ENCODE peak calls at places on chromosome X, in six cellular contexts. N is left lung, Q is prostate gland, D is brain microvascular endothelial cell, O is hepatocyte, A is dorsolateral prefrontal cortex. P is an unnamed sample.

GRCh38 chrX:118740276-118740889 is 13.0 kb downstream of the IL13RA1 start:
- DNase-seq in O (no peak), N (no peak), A (no peak), Q (no peak), D (no peak), P (no peak)

GRCh38 chrX:20487227-20487626 is 220.5 kb upstream of the RPS6KA3 start:
- DNase-seq in Q (no peak), O (no peak), D (peak; percentile 24), A (no peak), N (no peak), P (peak; percentile 7)

GRCh38 chrX:56745019-56745418 is 16.0 kb downstream of the NBDY start:
- DNase-seq in O (no peak), D (peak; percentile 60), Q (no peak), N (no peak), A (no peak), P (peak; percentile 65)

GRCh38 chrX:48957477-48957826 is at the start of gene OTUD5:
- DNase-seq in A (peak; percentile 78), D (no peak), N (peak; percentile 84), O (peak; percentile 66), Q (no peak), P (no peak)

GRCh38 chrX:136754641-136755040 is 26.1 kb downstream of the ARHGEF6 start:
- DNase-seq in A (peak; percentile 44), N (no peak), O (no peak), Q (peak; percentile 3), D (no peak), P (peak; percentile 72)

GRCh38 chrX:102745513-102746133 is 25.1 kb downstream of the GPRASP3 start:
- DNase-seq in N (peak; percentile 52), D (no peak), Q (no peak), A (peak; percentile 43), O (peak; percentile 44), P (peak; percentile 6)

GRCh38 chrX:56733459-56734046 is 4.5 kb downstream of the NBDY start:
- DNase-seq in D (peak; percentile 54), A (no peak), O (peak; percentile 73), Q (peak; percentile 36), N (no peak), P (peak; percentile 37)

GRCh38 chrX:49039598-49040375 is 3.4 kb downstream of the TFE3 start:
- DNase-seq in A (no peak), D (peak; percentile 81), O (peak; percentile 93), N (peak; percentile 80), Q (peak; percentile 59), P (peak; percentile 95)

GRCh38 chrX:36844857-36845256 is 163.3 kb upstream of the FAM47C start:
- DNase-seq in A (no peak), O (no peak), D (no peak), Q (no peak), N (no peak), P (no peak)

GRCh38 chrX:33336783-33337182 is 125.4 kb upstream of the DMD start:
- DNase-seq in N (no peak), D (peak; percentile 11), A (no peak), O (peak; percentile 58), Q (peak; percentile 5), P (peak; percentile 8)

GRCh38 chrX:71107762-71108360 is 1.3 kb upstream of the CXorf65 start:
- DNase-seq in A (no peak), O (no peak), D (no peak), Q (no peak), N (no peak), P (no peak)

GRCh38 chrX:32673193-32673592 is 538.2 kb downstream of the DMD start:
- DNase-seq in A (no peak), N (no peak), D (peak; percentile 1), Q (no peak), O (peak; percentile 33), P (no peak)

GRCh38 chrX:41526925-41527324 is 79.8 kb downstream of the NYX start:
- DNase-seq in Q (no peak), D (peak; percentile 31), N (no peak), A (no peak), O (no peak), P (peak; percentile 30)

GRCh38 chrX:2967998-2968909 is 38.1 kb upstream of the ARSH start:
- DNase-seq in D (peak; percentile 78), O (no peak), N (no peak), Q (peak; percentile 25), A (peak; percentile 50), P (peak; percentile 79)

GRCh38 chrX:46628406-46629371 is 55.1 kb downstream of the CHST7 start:
- DNase-seq in N (peak; percentile 76), Q (no peak), D (peak; percentile 35), O (no peak), A (no peak), P (peak; percentile 53)

GRCh38 chrX:38273453-38273852 is 52.8 kb upstream of the SRPX start:
- DNase-seq in O (no peak), A (no peak), Q (no peak), D (no peak), N (no peak), P (no peak)

GRCh38 chrX:148567229-148567628 is 66.8 kb downstream of the AFF2 start:
- DNase-seq in A (no peak), N (no peak), D (peak; percentile 62), Q (no peak), O (peak; percentile 14), P (peak; percentile 66)

GRCh38 chrX:121008920-121009319 is 23.4 kb upstream of the CT47A1 start:
- DNase-seq in D (no peak), A (no peak), O (no peak), Q (no peak), N (no peak), P (no peak)

DNA sequence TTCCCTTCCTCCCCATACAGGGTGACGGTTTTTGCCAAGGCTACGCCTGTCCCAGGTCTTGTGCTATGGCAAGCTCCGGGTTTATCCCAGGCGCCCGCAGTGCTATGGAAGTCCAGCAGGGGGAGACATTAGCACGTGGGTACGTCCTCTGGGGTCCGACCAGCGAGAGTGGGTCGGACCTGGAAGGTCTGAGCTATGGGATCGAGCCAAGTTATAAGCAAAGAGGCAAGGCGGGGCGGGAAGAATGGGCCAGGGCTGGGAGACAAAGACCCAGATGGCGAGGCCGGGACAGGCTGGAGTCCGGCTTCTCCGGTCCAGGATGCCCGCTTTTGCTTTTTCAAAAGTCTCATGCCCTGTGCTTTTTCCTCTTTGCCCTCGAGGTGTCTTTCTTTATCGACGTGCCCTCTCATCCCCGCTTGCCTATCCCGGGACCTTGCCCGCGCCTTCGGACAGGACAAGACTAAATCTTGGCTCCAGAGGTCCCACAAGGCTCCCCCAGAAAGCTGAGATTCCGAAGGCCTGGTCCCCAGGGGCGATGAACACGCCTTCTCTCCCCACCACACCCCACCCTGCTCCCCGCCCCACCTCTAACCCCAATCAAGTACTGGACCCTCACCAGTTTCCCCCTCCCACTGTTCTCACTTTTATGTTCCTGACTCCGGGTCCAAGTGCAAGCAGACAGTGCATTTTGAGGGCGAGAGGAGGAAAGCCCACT is 816 bp upstream of the EFNB1 start:
- DNase-seq in O (peak; percentile 87), Q (peak; percentile 74), D (peak; percentile 78), A (peak; percentile 85), N (peak; percentile 88), P (peak; percentile 81)
- H3K4me3 ChIP-seq in O (no peak overlapping the region), Q (no peak overlapping the region), D (peak overlapping the region; percentile 30), A (peak overlapping the region; percentile 57), N (peak overlapping the region; percentile 67), P (no peak overlapping the region)

GRCh38 chrX:47645530-47645929 is 4.8 kb downstream of the ELK1 start:
- DNase-seq in N (no peak), D (no peak), Q (no peak), A (no peak), O (no peak), P (no peak)

GRCh38 chrX:47644557-47645091 is 5.7 kb downstream of the ELK1 start:
- DNase-seq in N (no peak), A (no peak), Q (no peak), D (no peak), O (peak; percentile 42), P (no peak)

GRCh38 chrX:47646636-47647035 is 3.7 kb downstream of the ELK1 start:
- DNase-seq in O (no peak), A (no peak), N (no peak), D (no peak), Q (no peak), P (no peak)

GRCh38 chrX:47648376-47648775 is 2.0 kb downstream of the ELK1 start:
- DNase-seq in O (no peak), Q (no peak), D (no peak), N (no peak), A (no peak), P (peak; percentile 37)

DNA sequence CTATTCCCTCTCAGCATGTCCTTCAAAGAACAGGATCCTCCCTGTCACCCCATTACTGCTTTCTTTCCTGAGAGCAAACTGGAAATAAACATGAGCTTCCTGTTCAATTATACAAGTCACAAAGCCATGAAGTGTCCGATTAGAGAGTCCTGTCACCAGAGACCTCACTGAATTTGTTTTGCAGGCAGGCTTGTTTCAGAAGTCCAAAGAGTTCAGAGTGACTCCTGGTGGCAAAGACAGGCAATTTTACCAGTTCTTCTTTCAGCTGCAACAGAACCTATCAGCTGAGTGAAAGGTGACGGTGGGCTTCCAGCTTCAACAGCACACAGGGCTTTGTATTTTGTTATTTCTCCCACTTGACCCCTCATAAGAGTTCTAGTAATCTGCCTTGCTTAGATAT is 6.4 kb downstream of the ELK1 start:
- DNase-seq in N (no peak), A (no peak), O (no peak), D (no peak), Q (no peak), P (no peak)
- TF ChIP-seq CTCF in N (peak; percentile 18), A (peak; percentile 18), O (peak; percentile 28), D (peak; percentile 57), Q (peak; percentile 29), P (peak; percentile 49)

GRCh38 chrX:100642296-100642695 is 1.7 kb upstream of the SRPX2 start:
- DNase-seq in Q (no peak), N (no peak), D (no peak), O (no peak), A (no peak), P (no peak)

GRCh38 chrX:100643212-100643611 is 787 bp upstream of the SRPX2 start:
- DNase-seq in D (no peak), A (no peak), N (no peak), Q (no peak), O (no peak), P (no peak)

GRCh38 chrX:100647095-100647494 is 3.1 kb downstream of the SRPX2 start:
- DNase-seq in D (no peak), Q (no peak), O (peak; percentile 18), A (no peak), N (no peak), P (peak; percentile 45)

GRCh38 chrX:100645106-100645505 is 1.1 kb downstream of the SRPX2 start:
- DNase-seq in Q (no peak), O (no peak), N (no peak), A (no peak), D (no peak), P (no peak)

DNA sequence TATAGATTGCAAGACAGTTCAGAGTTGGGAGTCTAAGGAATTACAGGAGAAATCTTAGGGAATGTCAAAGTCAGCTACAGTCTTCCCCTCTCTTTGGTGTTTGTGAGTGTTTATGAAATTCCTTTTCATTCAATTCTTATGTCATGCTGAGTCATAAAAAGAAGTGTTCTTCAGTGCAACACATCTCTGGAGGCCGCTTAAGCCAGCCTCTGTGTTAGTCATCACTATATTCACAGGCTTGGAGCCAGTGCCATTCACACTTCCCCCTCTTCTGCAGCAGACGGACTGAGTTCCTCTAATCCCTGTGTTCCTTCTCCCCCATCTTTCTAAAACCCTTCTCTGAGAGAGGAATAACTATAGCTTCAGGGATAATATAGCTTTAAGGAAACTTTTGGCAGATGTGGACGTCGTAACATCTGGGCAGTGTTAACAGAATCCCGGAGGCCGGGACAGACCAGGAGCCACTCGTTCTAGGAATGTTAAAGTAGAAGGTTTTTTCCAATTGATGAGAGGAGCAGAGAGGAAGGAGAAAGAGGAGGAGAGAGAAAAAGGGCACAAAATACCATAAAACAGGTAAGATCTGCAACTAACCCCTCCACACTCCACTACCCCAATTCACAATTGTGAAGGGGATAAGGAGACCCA is at the start of gene SRPX2:
- DNase-seq in D (peak; percentile 81), N (no peak), A (no peak), O (peak; percentile 74), Q (no peak), P (peak; percentile 89)
- H3K4me3 ChIP-seq in D (peak within 1 kb of the TSS; percentile 68), N (peak within 1 kb of the TSS; percentile 17), A (no peak within 1 kb of the TSS), O (no peak within 1 kb of the TSS), Q (no peak within 1 kb of the TSS), P (peak within 1 kb of the TSS; percentile 51)

GRCh38 chrX:63050225-63050624 is 300.9 kb downstream of the SPIN4 start:
- DNase-seq in N (no peak), O (no peak), D (no peak), Q (no peak), A (no peak), P (no peak)
- TF ChIP-seq CTCF in N (no peak), O (no peak), D (no peak), Q (no peak), A (no peak), P (no peak)

P was measured in astrocyte of the spinal cord.